ENCODE peak calls at places on chromosomes 13 and 19, in five cellular contexts. N, O, G, U and K are unnamed samples.

GRCh38 chr13:24052547-24052981 is 108.0 kb upstream of the SPATA13 start:
- DNase-seq in N (no peak), O (no peak), G (no peak), U (no peak), K (no peak)

GRCh38 chr19:508204-509150 is 1.2 kb downstream of the TPGS1 start:
- DNase-seq in N (no peak), O (no peak), G (no peak), U (no peak), K (no peak)

GRCh38 chr19:39499082-39499642 is 415 bp downstream of the DLL3 start:
- DNase-seq in N (no peak), O (no peak), G (no peak), U (no peak), K (no peak)

GRCh38 chr19:10861118-10861651 is 10.2 kb upstream of the CARM1 start:
- DNase-seq in N (peak; percentile 58), O (peak; percentile 31), G (no peak), U (no peak), K (no peak)

GRCh38 chr13:60448907-60449510 is 52.0 kb downstream of the TDRD3 start:
- DNase-seq in N (no peak), O (peak; percentile 28), G (no peak), U (no peak), K (peak; percentile 45)

GRCh38 chr13:91111476-91112190 is 235.9 kb upstream of the MIR17HG start:
- DNase-seq in N (no peak), O (no peak), G (no peak), U (no peak), K (no peak)

GRCh38 chr19:44757735-44758505 is 9.4 kb downstream of the BCL3 start:
- DNase-seq in N (peak; percentile 61), O (no peak), G (no peak), U (no peak), K (no peak)

GRCh38 chr13:50519866-50520265 is 323.6 kb downstream of the DLEU7 start:
- DNase-seq in N (no peak), O (no peak), G (no peak), U (no peak), K (peak; percentile 26)

GRCh38 chr19:44401108-44401786 is at the start of gene ZNF285:
- DNase-seq in N (peak; percentile 84), O (no peak), G (peak; percentile 78), U (peak; percentile 86), K (peak; percentile 94)

GRCh38 chr19:23974941-23975340 is 60.3 kb downstream of the ZNF726 start:
- DNase-seq in N (no peak), O (no peak), G (no peak), U (no peak), K (no peak)

GRCh38 chr13:20940083-20940482 is 37.5 kb upstream of the XPO4 start:
- DNase-seq in N (no peak), O (no peak), G (no peak), U (no peak), K (no peak)

GRCh38 chr19:3830841-3831589 is 37.8 kb downstream of the ZFR2 start:
- DNase-seq in N (no peak), O (no peak), G (no peak), U (no peak), K (no peak)

GRCh38 chr19:48997972-48998371 is 4.3 kb downstream of the RUVBL2 start:
- DNase-seq in N (peak; percentile 56), O (peak; percentile 62), G (no peak), U (no peak), K (peak; percentile 68)

GRCh38 chr13:100521912-100522490 is 66.6 kb downstream of the GGACT start:
- DNase-seq in N (no peak), O (no peak), G (no peak), U (no peak), K (no peak)

GRCh38 chr13:74061939-74062595 is 72.1 kb downstream of the KLF12 start:
- DNase-seq in N (no peak), O (no peak), G (no peak), U (no peak), K (no peak)

GRCh38 chr13:35787937-35788336 is 311.4 kb upstream of the MAB21L1 start:
- DNase-seq in N (no peak), O (no peak), G (no peak), U (no peak), K (no peak)

GRCh38 chr19:55546822-55547614 is 1.7 kb upstream of the SBK3 start:
- DNase-seq in N (peak; percentile 81), O (no peak), G (peak; percentile 82), U (peak; percentile 69), K (no peak)

GRCh38 chr19:18514800-18515682 is 6.8 kb downstream of the ELL start:
- DNase-seq in N (peak; percentile 71), O (no peak), G (peak; percentile 92), U (peak; percentile 34), K (peak; percentile 69)

GRCh38 chr13:24626449-24626848 is 53.8 kb upstream of the ATP12A start:
- DNase-seq in N (peak; percentile 17), O (no peak), G (no peak), U (no peak), K (no peak)

DNA sequence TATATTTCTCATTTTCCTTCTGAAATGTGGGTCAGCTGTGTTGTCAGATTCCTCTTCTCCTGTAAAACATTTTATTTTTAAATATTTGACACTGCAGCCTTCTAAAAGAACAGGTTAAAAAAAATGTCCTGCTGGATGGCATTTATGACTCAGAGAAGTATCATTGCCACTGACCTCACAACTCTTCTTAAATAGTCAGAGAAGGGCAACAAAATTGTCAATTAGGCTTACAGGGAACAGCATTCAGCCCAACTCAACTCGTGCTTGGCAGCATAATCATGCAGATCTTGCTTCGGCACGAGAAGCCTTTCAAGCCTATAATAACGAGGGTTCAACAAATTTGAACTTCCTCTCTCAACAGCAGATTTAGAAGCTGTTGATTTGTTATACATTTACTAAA is 296.7 kb upstream of the DACH1 start:
- DNase-seq in N (no peak), O (no peak), G (no peak), U (no peak), K (no peak)
- TF ChIP-seq POLR2AphosphoS5 in N (no peak), O (no peak), G (no peak), U (no peak), K (no peak)

DNA sequence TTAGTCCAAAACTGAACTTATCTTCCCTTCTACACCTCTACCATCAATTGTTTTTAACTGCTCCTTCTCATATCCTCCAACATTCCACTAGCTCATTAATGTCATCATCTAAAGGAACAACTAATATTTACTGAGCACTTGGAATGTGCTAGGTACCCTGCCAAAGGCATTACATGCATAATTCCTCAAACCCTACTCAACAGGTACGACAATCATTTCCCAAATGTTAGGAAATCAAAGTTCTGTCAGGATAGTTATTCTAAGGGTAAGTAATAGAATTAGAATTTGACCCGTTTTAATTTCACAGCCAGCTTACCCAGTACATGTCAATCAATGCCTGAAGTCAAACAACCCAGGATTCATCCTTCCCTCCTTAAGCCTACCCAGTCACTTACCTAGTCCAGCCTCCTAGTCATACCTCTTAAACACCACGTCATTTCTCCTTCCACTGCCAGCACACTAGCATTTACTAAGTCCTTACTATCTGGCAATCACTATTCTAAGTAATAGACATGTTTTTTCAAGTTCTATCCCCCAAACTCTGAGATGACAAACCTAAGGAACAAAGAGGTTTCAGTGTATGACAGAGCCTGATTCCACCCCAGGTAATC is 2.4 kb downstream of the LNX2 start:
- DNase-seq in N (peak; percentile 28), O (no peak), G (no peak), U (no peak), K (no peak)
- TF ChIP-seq POLR2AphosphoS5 in N (no peak), O (no peak), G (no peak), U (peak; percentile 8), K (no peak)

GRCh38 chr19:58545286-58546068 is 1.6 kb downstream of the TRIM28 start:
- DNase-seq in N (no peak), O (no peak), G (peak; percentile 62), U (no peak), K (no peak)

GRCh38 chr19:58546131-58546530 is 2.3 kb downstream of the TRIM28 start:
- DNase-seq in N (no peak), O (no peak), G (no peak), U (no peak), K (no peak)

GRCh38 chr19:58549664-58550361 is 5.1 kb downstream of the CHMP2A start:
- DNase-seq in N (no peak), O (no peak), G (peak; percentile 49), U (no peak), K (no peak)

GRCh38 chr19:58548859-58549663 is 5.2 kb downstream of the TRIM28 start:
- DNase-seq in N (no peak), O (no peak), G (peak; percentile 59), U (no peak), K (no peak)

DNA sequence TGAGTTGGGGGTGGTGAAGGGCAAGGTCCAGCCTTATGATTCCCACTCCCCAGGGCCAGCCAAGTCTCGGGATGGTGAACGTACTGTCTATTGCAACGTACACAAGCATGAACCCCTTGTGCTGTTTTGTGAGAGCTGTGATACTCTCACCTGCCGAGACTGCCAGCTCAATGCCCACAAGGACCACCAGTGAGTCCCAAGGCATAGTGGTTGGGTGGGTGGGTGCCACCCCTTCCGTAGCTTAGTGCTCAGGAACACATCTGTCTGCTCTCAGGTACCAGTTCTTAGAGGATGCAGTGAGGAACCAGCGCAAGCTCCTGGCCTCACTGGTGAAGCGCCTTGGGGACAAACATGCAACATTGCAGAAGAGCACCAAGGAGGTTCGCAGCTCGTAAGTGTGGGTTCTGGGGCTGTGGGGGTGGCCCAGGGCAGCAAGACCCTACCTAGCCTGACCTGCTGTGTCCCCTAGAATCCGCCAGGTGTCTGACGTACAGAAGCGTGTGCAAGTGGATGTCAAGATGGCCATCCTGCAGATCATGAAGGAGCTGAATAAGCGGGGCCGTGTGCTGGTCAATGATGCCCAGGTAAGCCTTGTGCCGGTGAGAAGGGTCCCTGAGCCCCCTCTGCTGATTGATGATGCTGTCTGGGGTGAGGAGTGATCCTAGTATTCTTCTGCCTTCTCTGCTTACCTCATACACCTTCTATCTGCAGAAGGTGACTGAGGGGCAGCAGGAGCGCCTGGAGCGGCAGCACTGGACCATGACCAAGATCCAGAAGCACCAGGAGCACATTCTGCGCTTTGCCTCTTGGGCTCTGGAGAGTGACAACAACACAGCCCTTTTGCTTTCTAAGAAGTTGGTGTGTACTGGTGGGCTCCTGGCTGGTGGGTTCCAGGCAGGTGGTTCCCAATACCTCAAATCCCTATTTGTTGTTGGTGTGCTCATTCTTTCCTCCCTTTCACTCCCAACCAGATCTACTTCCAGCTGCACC is 3.8 kb downstream of the TRIM28 start:
- DNase-seq in N (no peak), O (no peak), G (peak; percentile 49), U (no peak), K (no peak)
- TF ChIP-seq POLR2AphosphoS5 in N (no peak), O (no peak), G (no peak), U (no peak), K (no peak)

DNA sequence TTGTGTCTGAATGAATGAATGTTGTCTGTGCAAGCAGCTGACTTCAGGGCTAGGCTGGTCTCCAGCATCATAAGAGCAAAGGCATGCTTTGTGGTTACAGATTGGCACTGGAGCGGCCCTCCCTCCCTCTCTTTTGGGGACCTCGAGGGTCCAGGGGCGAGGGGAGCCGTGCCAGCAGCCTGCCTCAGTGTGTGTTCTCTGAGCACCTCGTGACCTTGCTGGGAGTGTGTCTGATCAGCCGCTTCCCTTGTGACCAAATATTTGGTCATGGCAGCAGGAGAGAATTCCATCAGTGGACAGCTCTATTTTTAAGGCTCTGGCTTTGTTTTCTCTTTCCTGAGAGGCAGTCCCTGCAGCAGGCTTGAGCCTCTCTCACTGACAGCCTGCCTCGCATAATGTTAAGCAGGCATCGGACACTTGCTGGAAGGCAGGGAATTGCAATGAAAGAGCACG is 329.7 kb downstream of the UQCRFS1 start:
- DNase-seq in N (no peak), O (no peak), G (peak; percentile 70), U (peak; percentile 44), K (no peak)
- TF ChIP-seq POLR2AphosphoS5 in N (no peak), O (no peak), G (no peak), U (peak; percentile 59), K (no peak)

GRCh38 chr13:84430015-84430414 is 547.7 kb upstream of the SLITRK1 start:
- DNase-seq in N (no peak), O (no peak), G (no peak), U (no peak), K (no peak)
- TF ChIP-seq POLR2AphosphoS5 in N (no peak), O (no peak), G (no peak), U (no peak), K (no peak)